ENCODE peak calls at places on chromosomes 12 and 14, in seven cellular contexts. Q, M, U, W, A, P and Y are unnamed samples. For H3K4me1, the result is how much of the 10 kb centered on the place peaks cover.

GRCh38 chr14:33568935-33569579 is 381.8 kb downstream of the EGLN3 start:
- DNase-seq in Q (no peak), M (no peak), U (no peak), W (no peak), A (no peak), P (no peak), Y (no peak)

GRCh38 chr14:96105921-96106441 is 66.8 kb downstream of the C14orf132 start:
- DNase-seq in Q (no peak), M (peak), U (peak), W (no peak), A (peak), P (no peak), Y (no peak)

GRCh38 chr14:100203962-100204834 is 34.7 kb upstream of the YY1 start:
- DNase-seq in Q (no peak), M (peak), U (no peak), W (no peak), A (peak), P (no peak), Y (no peak)

GRCh38 chr12:45379261-45379660 is 163.4 kb downstream of the ANO6 start:
- DNase-seq in Q (no peak), M (no peak), U (no peak), W (no peak), A (no peak), P (no peak), Y (no peak)

GRCh38 chr14:44966601-44967336 is 4.8 kb downstream of the TOGARAM1 start:
- DNase-seq in Q (no peak), M (no peak), U (no peak), W (no peak), A (no peak), P (no peak), Y (no peak)

GRCh38 chr12:60997979-60998378 is 1262.2 kb upstream of the USP15 start:
- DNase-seq in Q (no peak), M (no peak), U (no peak), W (no peak), A (no peak), P (no peak), Y (no peak)

GRCh38 chr14:99821519-99822165 is 28.4 kb downstream of the EML1 start:
- DNase-seq in Q (no peak), M (no peak), U (no peak), W (no peak), A (no peak), P (no peak), Y (no peak)

GRCh38 chr14:46951103-46951502 is 299.5 kb upstream of the RPL10L start:
- DNase-seq in Q (no peak), M (no peak), U (no peak), W (no peak), A (no peak), P (peak), Y (no peak)

GRCh38 chr12:23084236-23084995 is 459.4 kb downstream of the ETNK1 start:
- DNase-seq in Q (no peak), M (peak), U (no peak), W (no peak), A (peak), P (no peak), Y (no peak)

GRCh38 chr12:117850048-117850447 is 118.7 kb downstream of the KSR2 start:
- DNase-seq in Q (no peak), M (peak), U (no peak), W (peak), A (peak), P (peak), Y (no peak)

GRCh38 chr12:91222746-91223145 is 40.1 kb upstream of the DCN start:
- DNase-seq in Q (no peak), M (no peak), U (no peak), W (no peak), A (no peak), P (no peak), Y (no peak)

GRCh38 chr12:86379337-86379736 is 123.1 kb upstream of the MGAT4C start:
- DNase-seq in Q (no peak), M (no peak), U (no peak), W (no peak), A (no peak), P (no peak), Y (no peak)

GRCh38 chr12:124422570-124423523 is 128.0 kb downstream of the RFLNA start:
- DNase-seq in Q (peak), M (peak), U (peak), W (no peak), A (peak), P (no peak), Y (peak)

GRCh38 chr12:50925920-50926319 is 26.4 kb upstream of the HIGD1C start:
- DNase-seq in Q (no peak), M (peak), U (no peak), W (no peak), A (no peak), P (no peak), Y (no peak)

GRCh38 chr14:89908712-89909450 is 45.6 kb downstream of the EFCAB11 start:
- DNase-seq in Q (no peak), M (no peak), U (no peak), W (no peak), A (no peak), P (no peak), Y (no peak)

GRCh38 chr14:55245657-55246268 is 25.5 kb upstream of the FBXO34 start:
- DNase-seq in Q (no peak), M (peak), U (peak), W (peak), A (peak), P (peak), Y (no peak)

GRCh38 chr14:93155667-93156066 is 29.0 kb downstream of the MOAP1 start:
- DNase-seq in Q (no peak), M (no peak), U (no peak), W (no peak), A (no peak), P (no peak), Y (no peak)

DNA sequence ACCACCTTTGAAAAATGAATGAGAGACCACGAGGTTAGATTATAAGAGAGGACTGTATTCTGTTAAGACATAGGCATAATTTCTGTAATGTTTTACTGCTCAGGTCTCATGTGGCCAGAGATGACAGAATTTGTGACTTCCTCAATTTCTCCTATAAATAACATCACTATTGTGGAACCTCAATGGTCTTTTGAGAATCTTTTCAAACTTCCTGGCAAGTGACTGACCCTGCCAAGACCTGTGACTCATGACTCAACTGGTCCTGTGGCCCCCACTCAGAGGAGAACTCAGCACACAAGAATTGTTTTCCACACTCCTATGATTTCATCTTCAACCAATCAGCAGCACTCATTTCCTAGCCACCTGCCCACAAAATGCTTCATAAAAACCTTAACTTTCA is 508.2 kb upstream of the ATP2B1 start:
- DNase-seq in Q (no peak), M (peak), U (no peak), W (no peak), A (no peak), P (no peak), Y (no peak)
- H3K4me3 ChIP-seq in Q (no peak), M (no peak), U (no peak), W (no peak), A (no peak), P (no peak), Y (no peak)

GRCh38 chr12:849192-849527 is 96.8 kb downstream of the WNK1 start:
- DNase-seq in Q (no peak), M (no peak), U (no peak), W (no peak), A (no peak), P (no peak), Y (no peak)

GRCh38 chr12:851343-851742 is 98.2 kb downstream of the RAD52 start:
- DNase-seq in Q (no peak), M (no peak), U (no peak), W (no peak), A (no peak), P (no peak), Y (no peak)

GRCh38 chr12:848519-849191 is 96.3 kb downstream of the WNK1 start:
- DNase-seq in Q (no peak), M (no peak), U (no peak), W (no peak), A (no peak), P (no peak), Y (no peak)

GRCh38 chr12:852864-853263 is 96.6 kb downstream of the RAD52 start:
- DNase-seq in Q (no peak), M (no peak), U (no peak), W (no peak), A (no peak), P (no peak), Y (no peak)

DNA sequence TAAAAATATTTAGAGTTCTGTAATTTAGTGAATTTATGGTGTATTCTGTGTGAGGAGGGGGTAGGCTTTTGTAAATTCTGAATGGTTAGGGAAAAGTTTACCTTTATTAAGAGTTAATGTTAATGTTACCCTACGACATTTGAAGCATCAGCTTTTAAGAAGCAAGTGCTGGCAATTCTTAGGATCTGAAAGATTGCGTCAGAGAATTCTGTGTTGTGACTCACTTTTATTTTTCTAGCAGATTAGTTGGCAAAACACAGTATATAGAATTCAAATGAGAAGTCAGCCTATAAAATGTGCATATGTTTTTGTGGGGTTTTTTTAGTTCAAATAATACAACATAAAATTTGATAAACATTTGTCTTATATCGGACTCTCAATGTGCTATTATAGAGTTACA is 97.6 kb downstream of the RAD52 start:
- DNase-seq in Q (no peak), M (no peak), U (no peak), W (no peak), A (no peak), P (no peak), Y (no peak)
- H3K4me1 ChIP-seq in Q (under half), M (under half), U (under half), W (under half), A (under half), P (under half), Y (under half)

DNA sequence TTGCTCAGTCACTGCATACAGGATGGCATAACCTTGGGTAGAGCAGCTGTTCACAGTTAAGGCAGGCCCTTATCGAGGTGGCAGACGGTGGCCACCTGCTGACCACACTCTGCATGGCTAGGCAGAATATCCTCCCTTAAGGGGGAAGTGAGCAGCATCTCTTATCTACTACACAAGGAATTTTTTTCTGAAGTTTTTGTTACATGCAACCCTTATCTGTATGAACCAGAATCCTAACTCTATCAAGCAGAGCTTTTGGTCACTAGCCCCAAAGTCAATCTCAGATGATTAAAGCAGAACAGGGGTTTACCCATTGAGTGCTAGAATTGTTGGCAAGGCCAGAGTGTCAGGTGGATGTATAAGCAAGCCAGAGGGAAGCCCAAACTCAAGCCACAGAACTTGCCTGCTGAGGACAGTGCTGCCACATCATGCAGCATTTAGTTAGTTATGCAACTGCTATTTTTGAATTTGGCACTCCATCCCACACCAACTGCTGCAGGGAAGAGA is 192.8 kb downstream of the TBX5 start:
- DNase-seq in Q (no peak), M (no peak), U (no peak), W (no peak), A (no peak), P (no peak), Y (no peak)
- TF ChIP-seq CTCF in Q (no peak), M (no peak), U (no peak), W (no peak), A (no peak), P (peak), Y (no peak)

GRCh38 chr12:106585237-106585834 is 2.5 kb downstream of the RFX4 start:
- DNase-seq in Q (no peak), M (no peak), U (no peak), W (no peak), A (no peak), P (peak), Y (no peak)
- H3K4me3 ChIP-seq in Q (peak), M (no peak), U (no peak), W (no peak), A (no peak), P (peak), Y (no peak)

DNA sequence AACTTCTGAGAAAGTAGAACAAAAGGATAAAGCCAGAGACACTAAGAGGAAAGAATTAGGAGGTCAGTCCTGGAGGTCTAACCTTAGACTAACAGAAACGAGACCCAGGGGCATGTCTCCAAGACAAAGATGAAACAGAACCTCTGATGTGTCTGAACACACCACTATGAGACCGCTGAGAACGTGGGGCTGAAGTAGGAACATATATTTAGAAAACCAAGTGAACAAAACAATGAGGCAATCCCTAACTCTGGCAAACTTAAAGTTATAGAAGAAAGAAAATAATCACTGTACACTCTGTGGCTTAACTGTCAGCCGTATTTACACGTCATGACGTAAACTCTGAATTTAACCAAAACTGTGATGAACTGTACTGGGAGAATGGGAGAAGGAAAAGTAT is 17.9 kb downstream of the KCTD10 start:
- DNase-seq in Q (no peak), M (no peak), U (no peak), W (no peak), A (no peak), P (no peak), Y (no peak)
- H3K4me1 ChIP-seq in Q (under half), M (under half), U (half or more), W (under half), A (under half), P (half or more), Y (half or more)

GRCh38 chr12:82019533-82019932 is 260.4 kb upstream of the PPFIA2 start:
- DNase-seq in Q (no peak), M (no peak), U (no peak), W (no peak), A (no peak), P (peak), Y (no peak)
- TF ChIP-seq CTCF in Q (no peak), M (no peak), U (no peak), W (peak), A (no peak), P (peak), Y (no peak)

GRCh38 chr14:39665084-39665483 is 232.9 kb upstream of the FBXO33 start:
- DNase-seq in Q (no peak), M (no peak), U (no peak), W (no peak), A (no peak), P (no peak), Y (no peak)
- H3K4me3 ChIP-seq in Q (no peak), M (no peak), U (no peak), W (no peak), A (no peak), P (no peak), Y (no peak)

DNA sequence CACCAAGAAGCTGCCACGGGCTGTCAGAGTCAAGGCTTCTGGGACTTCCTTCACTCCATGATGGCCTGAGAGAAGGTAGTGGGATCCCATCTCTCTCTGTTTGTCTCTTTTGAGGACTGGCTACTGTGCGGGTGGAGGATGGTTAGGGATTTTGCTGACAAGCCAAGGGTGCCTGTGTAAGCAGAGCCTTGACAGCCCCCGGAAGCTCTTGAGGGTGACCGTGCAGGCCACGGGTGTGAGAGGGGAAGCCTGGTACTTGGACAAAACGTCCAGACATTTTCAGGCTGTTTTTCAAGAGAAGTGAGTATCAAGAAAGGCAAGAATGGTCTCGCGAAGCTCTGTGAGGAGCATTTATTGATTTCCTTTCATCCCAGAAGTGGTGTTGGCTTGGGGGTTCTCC is 352.4 kb downstream of the DPF3 start:
- DNase-seq in Q (no peak), M (no peak), U (no peak), W (no peak), A (no peak), P (no peak), Y (no peak)
- H3K4me1 ChIP-seq in Q (under half), M (under half), U (under half), W (under half), A (under half), P (under half), Y (under half)

DNA sequence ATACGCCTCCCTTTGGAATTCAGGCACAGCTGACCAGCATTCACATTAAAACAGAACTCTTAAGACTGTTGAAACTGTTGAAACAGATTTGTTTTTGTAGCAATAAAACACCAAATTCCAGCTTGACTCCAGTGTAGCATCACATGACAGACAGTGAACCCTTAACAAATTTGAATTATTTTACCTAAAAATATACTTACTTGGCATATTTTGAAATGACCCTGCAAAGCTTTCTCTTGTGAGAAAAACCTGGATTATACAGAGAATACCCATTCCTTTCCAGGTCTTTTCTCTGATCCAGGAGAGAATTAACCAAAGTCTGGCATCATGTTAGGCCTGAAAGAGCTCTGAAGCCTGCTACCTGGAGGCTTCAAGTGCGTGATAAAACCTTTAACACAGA is 410.3 kb downstream of the FOXG1 start:
- DNase-seq in Q (no peak), M (no peak), U (no peak), W (no peak), A (no peak), P (no peak), Y (no peak)
- TF ChIP-seq CTCF in Q (no peak), M (no peak), U (no peak), W (no peak), A (no peak), P (no peak), Y (no peak)

DNA sequence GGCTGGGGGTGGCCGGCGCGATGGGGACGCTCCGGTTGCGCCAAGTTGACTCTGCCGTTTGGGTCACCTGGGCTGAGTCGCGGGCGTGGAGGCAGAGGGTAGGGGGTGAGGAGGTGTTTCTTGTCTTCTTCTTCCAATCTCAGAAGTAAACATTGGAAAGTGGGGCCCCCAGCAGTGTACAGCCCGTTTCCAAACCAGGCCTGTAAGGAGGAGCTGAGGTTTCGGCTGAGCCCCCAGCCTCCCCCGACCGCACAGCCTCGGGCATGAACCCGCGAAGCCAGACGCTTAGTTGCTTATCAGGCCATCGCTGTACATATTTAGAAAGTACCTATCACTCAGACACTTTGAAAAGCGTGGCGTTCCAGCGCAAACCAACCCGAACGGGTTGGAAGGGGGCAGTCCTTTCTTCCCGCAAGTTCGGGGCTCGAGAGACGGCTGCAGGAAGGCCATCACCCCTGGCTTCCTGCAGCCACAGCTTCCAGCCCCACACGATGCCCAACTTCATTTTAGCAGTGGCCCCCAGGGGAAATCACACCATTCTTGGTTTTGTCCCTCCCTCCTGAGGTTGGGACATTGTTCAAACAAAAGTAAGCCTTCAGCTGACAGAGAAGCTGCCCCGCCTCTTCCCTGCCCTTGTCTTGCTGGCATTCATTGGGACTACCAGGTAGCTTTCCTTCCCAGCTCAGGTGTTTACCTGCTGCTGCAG is 164.1 kb downstream of the ZFP36L1 start:
- DNase-seq in Q (no peak), M (peak), U (peak), W (no peak), A (peak), P (peak), Y (no peak)
- H3K4me3 ChIP-seq in Q (no peak), M (no peak), U (peak), W (no peak), A (no peak), P (peak), Y (no peak)